ENCODE peak calls at places on chromosome 4, in nine cellular contexts. One of them, this sample, is unnamed.

GRCh38 chr4:183840311-183840710 is 64.8 kb upstream of the STOX2 start:
- DNase-seq in stimulated activated naive CD4-positive, alpha-beta T cell: peak
- DNase-seq in T-helper 2 cell: no peak
- DNase-seq in esophagus muscularis mucosa: no peak
- DNase-seq in AG08396: peak
- DNase-seq in naive B cell: peak
- DNase-seq in pons: peak
- DNase-seq in immature natural killer cell: peak
- DNase-seq in brain microvascular endothelial cell: peak
- DNase-seq in this sample: peak

GRCh38 chr4:128310266-128310697 is 22.7 kb upstream of the PGRMC2 start:
- DNase-seq in stimulated activated naive CD4-positive, alpha-beta T cell: no peak
- DNase-seq in T-helper 2 cell: no peak
- DNase-seq in esophagus muscularis mucosa: no peak
- DNase-seq in AG08396: no peak
- DNase-seq in naive B cell: no peak
- DNase-seq in pons: no peak
- DNase-seq in immature natural killer cell: no peak
- DNase-seq in brain microvascular endothelial cell: no peak
- DNase-seq in this sample: peak

GRCh38 chr4:100083289-100083688 is 107.0 kb downstream of the DDIT4L start:
- DNase-seq in stimulated activated naive CD4-positive, alpha-beta T cell: no peak
- DNase-seq in T-helper 2 cell: no peak
- DNase-seq in esophagus muscularis mucosa: no peak
- DNase-seq in AG08396: no peak
- DNase-seq in naive B cell: no peak
- DNase-seq in pons: no peak
- DNase-seq in immature natural killer cell: no peak
- DNase-seq in brain microvascular endothelial cell: no peak
- DNase-seq in this sample: no peak

GRCh38 chr4:82652062-82652461 is 90.3 kb upstream of the TMEM150C start:
- DNase-seq in stimulated activated naive CD4-positive, alpha-beta T cell: no peak
- DNase-seq in T-helper 2 cell: no peak
- DNase-seq in esophagus muscularis mucosa: no peak
- DNase-seq in AG08396: no peak
- DNase-seq in naive B cell: no peak
- DNase-seq in pons: no peak
- DNase-seq in immature natural killer cell: no peak
- DNase-seq in brain microvascular endothelial cell: no peak
- DNase-seq in this sample: no peak

GRCh38 chr4:123415977-123416376 is 19.4 kb downstream of the SPRY1 start:
- DNase-seq in stimulated activated naive CD4-positive, alpha-beta T cell: no peak
- DNase-seq in T-helper 2 cell: no peak
- DNase-seq in esophagus muscularis mucosa: no peak
- DNase-seq in AG08396: peak
- DNase-seq in naive B cell: no peak
- DNase-seq in pons: no peak
- DNase-seq in immature natural killer cell: peak
- DNase-seq in brain microvascular endothelial cell: peak
- DNase-seq in this sample: no peak

GRCh38 chr4:8732681-8733243 is 138.9 kb downstream of the HMX1 start:
- DNase-seq in stimulated activated naive CD4-positive, alpha-beta T cell: no peak
- DNase-seq in T-helper 2 cell: no peak
- DNase-seq in esophagus muscularis mucosa: peak
- DNase-seq in AG08396: no peak
- DNase-seq in naive B cell: no peak
- DNase-seq in pons: no peak
- DNase-seq in immature natural killer cell: no peak
- DNase-seq in brain microvascular endothelial cell: no peak
- DNase-seq in this sample: no peak

GRCh38 chr4:90226734-90227133 is 99.5 kb downstream of the CCSER1 start:
- DNase-seq in stimulated activated naive CD4-positive, alpha-beta T cell: no peak
- DNase-seq in T-helper 2 cell: no peak
- DNase-seq in esophagus muscularis mucosa: no peak
- DNase-seq in AG08396: no peak
- DNase-seq in naive B cell: no peak
- DNase-seq in pons: no peak
- DNase-seq in immature natural killer cell: no peak
- DNase-seq in brain microvascular endothelial cell: no peak
- DNase-seq in this sample: no peak

GRCh38 chr4:150722908-150723362 is 141.0 kb downstream of the MAB21L2 start:
- DNase-seq in stimulated activated naive CD4-positive, alpha-beta T cell: no peak
- DNase-seq in T-helper 2 cell: no peak
- DNase-seq in esophagus muscularis mucosa: peak
- DNase-seq in AG08396: no peak
- DNase-seq in naive B cell: no peak
- DNase-seq in pons: peak
- DNase-seq in immature natural killer cell: no peak
- DNase-seq in brain microvascular endothelial cell: peak
- DNase-seq in this sample: no peak

GRCh38 chr4:162350331-162350730 is 186.5 kb upstream of the FSTL5 start:
- DNase-seq in stimulated activated naive CD4-positive, alpha-beta T cell: no peak
- DNase-seq in T-helper 2 cell: no peak
- DNase-seq in esophagus muscularis mucosa: no peak
- DNase-seq in AG08396: no peak
- DNase-seq in naive B cell: no peak
- DNase-seq in pons: no peak
- DNase-seq in immature natural killer cell: no peak
- DNase-seq in brain microvascular endothelial cell: no peak
- DNase-seq in this sample: no peak

GRCh38 chr4:185112104-185112503 is 31.0 kb upstream of the SLC25A4 start:
- DNase-seq in stimulated activated naive CD4-positive, alpha-beta T cell: no peak
- DNase-seq in T-helper 2 cell: no peak
- DNase-seq in esophagus muscularis mucosa: no peak
- DNase-seq in AG08396: peak
- DNase-seq in naive B cell: no peak
- DNase-seq in pons: peak
- DNase-seq in immature natural killer cell: no peak
- DNase-seq in brain microvascular endothelial cell: peak
- DNase-seq in this sample: no peak

GRCh38 chr4:143343276-143343831 is 6.7 kb downstream of the GAB1 start:
- DNase-seq in stimulated activated naive CD4-positive, alpha-beta T cell: no peak
- DNase-seq in T-helper 2 cell: no peak
- DNase-seq in esophagus muscularis mucosa: no peak
- DNase-seq in AG08396: no peak
- DNase-seq in naive B cell: no peak
- DNase-seq in pons: no peak
- DNase-seq in immature natural killer cell: no peak
- DNase-seq in brain microvascular endothelial cell: no peak
- DNase-seq in this sample: no peak

GRCh38 chr4:186297013-186297645 is 31.1 kb downstream of the F11 start:
- DNase-seq in stimulated activated naive CD4-positive, alpha-beta T cell: no peak
- DNase-seq in T-helper 2 cell: no peak
- DNase-seq in esophagus muscularis mucosa: no peak
- DNase-seq in AG08396: peak
- DNase-seq in naive B cell: no peak
- DNase-seq in pons: peak
- DNase-seq in immature natural killer cell: peak
- DNase-seq in brain microvascular endothelial cell: peak
- DNase-seq in this sample: no peak

GRCh38 chr4:7425591-7426468 is 8.9 kb downstream of the PSAPL1 start:
- DNase-seq in stimulated activated naive CD4-positive, alpha-beta T cell: no peak
- DNase-seq in T-helper 2 cell: no peak
- DNase-seq in esophagus muscularis mucosa: no peak
- DNase-seq in AG08396: no peak
- DNase-seq in naive B cell: no peak
- DNase-seq in pons: no peak
- DNase-seq in immature natural killer cell: no peak
- DNase-seq in brain microvascular endothelial cell: no peak
- DNase-seq in this sample: no peak

GRCh38 chr4:146222313-146222712 is 8.0 kb downstream of the REELD1 start:
- DNase-seq in stimulated activated naive CD4-positive, alpha-beta T cell: no peak
- DNase-seq in T-helper 2 cell: no peak
- DNase-seq in esophagus muscularis mucosa: peak
- DNase-seq in AG08396: peak
- DNase-seq in naive B cell: no peak
- DNase-seq in pons: no peak
- DNase-seq in immature natural killer cell: no peak
- DNase-seq in brain microvascular endothelial cell: peak
- DNase-seq in this sample: no peak

GRCh38 chr4:39319678-39320077 is 46.5 kb downstream of the RFC1 start:
- DNase-seq in stimulated activated naive CD4-positive, alpha-beta T cell: no peak
- DNase-seq in T-helper 2 cell: no peak
- DNase-seq in esophagus muscularis mucosa: no peak
- DNase-seq in AG08396: peak
- DNase-seq in naive B cell: no peak
- DNase-seq in pons: no peak
- DNase-seq in immature natural killer cell: no peak
- DNase-seq in brain microvascular endothelial cell: peak
- DNase-seq in this sample: no peak

GRCh38 chr4:48653217-48654014 is 126.7 kb downstream of the FRYL start:
- DNase-seq in stimulated activated naive CD4-positive, alpha-beta T cell: no peak
- DNase-seq in T-helper 2 cell: no peak
- DNase-seq in esophagus muscularis mucosa: no peak
- DNase-seq in AG08396: peak
- DNase-seq in naive B cell: no peak
- DNase-seq in pons: peak
- DNase-seq in immature natural killer cell: no peak
- DNase-seq in brain microvascular endothelial cell: peak
- DNase-seq in this sample: no peak

GRCh38 chr4:11739992-11740391 is 311.3 kb upstream of the HS3ST1 start:
- DNase-seq in stimulated activated naive CD4-positive, alpha-beta T cell: no peak
- DNase-seq in T-helper 2 cell: no peak
- DNase-seq in esophagus muscularis mucosa: no peak
- DNase-seq in AG08396: no peak
- DNase-seq in naive B cell: no peak
- DNase-seq in pons: no peak
- DNase-seq in immature natural killer cell: no peak
- DNase-seq in brain microvascular endothelial cell: no peak
- DNase-seq in this sample: no peak

GRCh38 chr4:100049872-100050271 is 99.8 kb upstream of the H2AZ1 start:
- DNase-seq in stimulated activated naive CD4-positive, alpha-beta T cell: no peak
- DNase-seq in T-helper 2 cell: no peak
- DNase-seq in esophagus muscularis mucosa: no peak
- DNase-seq in AG08396: no peak
- DNase-seq in naive B cell: no peak
- DNase-seq in pons: no peak
- DNase-seq in immature natural killer cell: no peak
- DNase-seq in brain microvascular endothelial cell: no peak
- DNase-seq in this sample: no peak

GRCh38 chr4:76745264-76745663 is 152.7 kb downstream of the SOWAHB start:
- DNase-seq in stimulated activated naive CD4-positive, alpha-beta T cell: no peak
- DNase-seq in T-helper 2 cell: no peak
- DNase-seq in esophagus muscularis mucosa: no peak
- DNase-seq in AG08396: no peak
- DNase-seq in naive B cell: no peak
- DNase-seq in pons: no peak
- DNase-seq in immature natural killer cell: no peak
- DNase-seq in brain microvascular endothelial cell: no peak
- DNase-seq in this sample: no peak

GRCh38 chr4:109701566-109702399 is 1.5 kb downstream of the CASP6 start:
- DNase-seq in stimulated activated naive CD4-positive, alpha-beta T cell: no peak
- DNase-seq in T-helper 2 cell: no peak
- DNase-seq in esophagus muscularis mucosa: no peak
- DNase-seq in AG08396: no peak
- DNase-seq in naive B cell: no peak
- DNase-seq in pons: no peak
- DNase-seq in immature natural killer cell: no peak
- DNase-seq in brain microvascular endothelial cell: no peak
- DNase-seq in this sample: no peak

GRCh38 chr4:25128671-25129070 is 31.6 kb downstream of the SEPSECS start:
- DNase-seq in stimulated activated naive CD4-positive, alpha-beta T cell: no peak
- DNase-seq in T-helper 2 cell: no peak
- DNase-seq in esophagus muscularis mucosa: no peak
- DNase-seq in AG08396: no peak
- DNase-seq in naive B cell: no peak
- DNase-seq in pons: no peak
- DNase-seq in immature natural killer cell: no peak
- DNase-seq in brain microvascular endothelial cell: no peak
- DNase-seq in this sample: no peak

GRCh38 chr4:77092832-77093800 is 17.3 kb upstream of the CCNI start:
- DNase-seq in stimulated activated naive CD4-positive, alpha-beta T cell: no peak
- DNase-seq in T-helper 2 cell: no peak
- DNase-seq in esophagus muscularis mucosa: peak
- DNase-seq in AG08396: no peak
- DNase-seq in naive B cell: peak
- DNase-seq in pons: no peak
- DNase-seq in immature natural killer cell: no peak
- DNase-seq in brain microvascular endothelial cell: peak
- DNase-seq in this sample: no peak

GRCh38 chr4:4856071-4857000 is 3.1 kb upstream of the MSX1 start:
- DNase-seq in stimulated activated naive CD4-positive, alpha-beta T cell: no peak
- DNase-seq in T-helper 2 cell: no peak
- DNase-seq in esophagus muscularis mucosa: no peak
- DNase-seq in AG08396: peak
- DNase-seq in naive B cell: no peak
- DNase-seq in pons: peak
- DNase-seq in immature natural killer cell: no peak
- DNase-seq in brain microvascular endothelial cell: no peak
- DNase-seq in this sample: peak

GRCh38 chr4:140686799-140687198 is 69.4 kb downstream of the TBC1D9 start:
- DNase-seq in stimulated activated naive CD4-positive, alpha-beta T cell: no peak
- DNase-seq in T-helper 2 cell: no peak
- DNase-seq in esophagus muscularis mucosa: peak
- DNase-seq in AG08396: no peak
- DNase-seq in naive B cell: no peak
- DNase-seq in pons: no peak
- DNase-seq in immature natural killer cell: no peak
- DNase-seq in brain microvascular endothelial cell: no peak
- DNase-seq in this sample: no peak

GRCh38 chr4:6763330-6763851 is 19.1 kb upstream of the KIAA0232 start:
- DNase-seq in stimulated activated naive CD4-positive, alpha-beta T cell: no peak
- DNase-seq in T-helper 2 cell: no peak
- DNase-seq in esophagus muscularis mucosa: no peak
- DNase-seq in AG08396: no peak
- DNase-seq in naive B cell: no peak
- DNase-seq in pons: no peak
- DNase-seq in immature natural killer cell: no peak
- DNase-seq in brain microvascular endothelial cell: no peak
- DNase-seq in this sample: peak

GRCh38 chr4:94559351-94559806 is 107.6 kb downstream of the PDLIM5 start:
- DNase-seq in stimulated activated naive CD4-positive, alpha-beta T cell: no peak
- DNase-seq in T-helper 2 cell: no peak
- DNase-seq in esophagus muscularis mucosa: no peak
- DNase-seq in AG08396: no peak
- DNase-seq in naive B cell: no peak
- DNase-seq in pons: no peak
- DNase-seq in immature natural killer cell: no peak
- DNase-seq in brain microvascular endothelial cell: peak
- DNase-seq in this sample: no peak

GRCh38 chr4:10077492-10078335 is 38.9 kb downstream of the WDR1 start:
- DNase-seq in stimulated activated naive CD4-positive, alpha-beta T cell: no peak
- DNase-seq in T-helper 2 cell: no peak
- DNase-seq in esophagus muscularis mucosa: no peak
- DNase-seq in AG08396: no peak
- DNase-seq in naive B cell: no peak
- DNase-seq in pons: no peak
- DNase-seq in immature natural killer cell: peak
- DNase-seq in brain microvascular endothelial cell: no peak
- DNase-seq in this sample: no peak

GRCh38 chr4:40669504-40669903 is 39.8 kb upstream of the RBM47 start:
- DNase-seq in stimulated activated naive CD4-positive, alpha-beta T cell: no peak
- DNase-seq in T-helper 2 cell: no peak
- DNase-seq in esophagus muscularis mucosa: no peak
- DNase-seq in AG08396: no peak
- DNase-seq in naive B cell: no peak
- DNase-seq in pons: no peak
- DNase-seq in immature natural killer cell: no peak
- DNase-seq in brain microvascular endothelial cell: no peak
- DNase-seq in this sample: no peak

GRCh38 chr4:184097240-184097619 is 120.4 kb downstream of the ENPP6 start:
- DNase-seq in stimulated activated naive CD4-positive, alpha-beta T cell: no peak
- DNase-seq in T-helper 2 cell: no peak
- DNase-seq in esophagus muscularis mucosa: no peak
- DNase-seq in AG08396: peak
- DNase-seq in naive B cell: no peak
- DNase-seq in pons: peak
- DNase-seq in immature natural killer cell: peak
- DNase-seq in brain microvascular endothelial cell: no peak
- DNase-seq in this sample: peak

GRCh38 chr4:145177906-145178538 is 2.4 kb downstream of the OTUD4 start:
- DNase-seq in stimulated activated naive CD4-positive, alpha-beta T cell: no peak
- DNase-seq in T-helper 2 cell: no peak
- DNase-seq in esophagus muscularis mucosa: no peak
- DNase-seq in AG08396: no peak
- DNase-seq in naive B cell: peak
- DNase-seq in pons: peak
- DNase-seq in immature natural killer cell: peak
- DNase-seq in brain microvascular endothelial cell: no peak
- DNase-seq in this sample: no peak

GRCh38 chr4:1969928-1970723 is 38.6 kb downstream of the NELFA start:
- DNase-seq in stimulated activated naive CD4-positive, alpha-beta T cell: no peak
- DNase-seq in T-helper 2 cell: no peak
- DNase-seq in esophagus muscularis mucosa: no peak
- DNase-seq in AG08396: no peak
- DNase-seq in naive B cell: no peak
- DNase-seq in pons: no peak
- DNase-seq in immature natural killer cell: no peak
- DNase-seq in brain microvascular endothelial cell: no peak
- DNase-seq in this sample: no peak